ENCODE peak calls at places on chromosomes 4 and X, in ten cellular contexts. One of them, this sample, is unnamed.

GRCh38 chr4:177079327-177079726 is 230.3 kb upstream of the NEIL3 start:
- ATAC-seq in stimulated activated effector memory CD8-positive, alpha-beta T cell treated with anti-CD3 and anti-CD28 coated beads, Interleukin-12 subunit alpha, Interleukin-12 subunit beta, amount 100 ng/mL, for 72 hours: no peak
- ATAC-seq in gastrocnemius medialis: no peak
- ATAC-seq in heart right ventricle: no peak
- ATAC-seq in activated T-cell treated with anti-CD3 and anti-CD28 coated beads, Interleukin-2, amount 50 U/mL, for 4 hours: no peak
- ATAC-seq in stimulated activated naive CD8-positive, alpha-beta T cell treated with anti-CD3 and anti-CD28 coated beads, Interleukin-15, amount 100 ng/mL, for 72 hours: no peak
- ATAC-seq in left ventricle myocardium superior: no peak
- ATAC-seq in T-helper 17 cell: no peak
- ATAC-seq in naive thymus-derived CD8-positive, alpha-beta T cell: no peak
- ATAC-seq in CD4-positive, alpha-beta T cell: no peak
- ATAC-seq in this sample: no peak

GRCh38 chr4:124632439-124632838 is 80.1 kb downstream of the ANKRD50 start:
- ATAC-seq in stimulated activated effector memory CD8-positive, alpha-beta T cell treated with anti-CD3 and anti-CD28 coated beads, Interleukin-12 subunit alpha, Interleukin-12 subunit beta, amount 100 ng/mL, for 72 hours: no peak
- ATAC-seq in naive thymus-derived CD8-positive, alpha-beta T cell: no peak
- ATAC-seq in stimulated activated naive CD8-positive, alpha-beta T cell treated with anti-CD3 and anti-CD28 coated beads, Interleukin-15, amount 100 ng/mL, for 72 hours: no peak
- ATAC-seq in T-helper 17 cell: no peak
- ATAC-seq in CD4-positive, alpha-beta T cell: no peak
- ATAC-seq in left ventricle myocardium superior: no peak
- ATAC-seq in heart right ventricle: no peak
- ATAC-seq in activated T-cell treated with anti-CD3 and anti-CD28 coated beads, Interleukin-2, amount 50 U/mL, for 4 hours: no peak
- ATAC-seq in gastrocnemius medialis: no peak
- ATAC-seq in this sample: no peak

GRCh38 chr4:68466751-68467150 is 19.5 kb downstream of the TMPRSS11E start:
- ATAC-seq in T-helper 17 cell: no peak
- ATAC-seq in naive thymus-derived CD8-positive, alpha-beta T cell: no peak
- ATAC-seq in heart right ventricle: no peak
- ATAC-seq in CD4-positive, alpha-beta T cell: no peak
- ATAC-seq in left ventricle myocardium superior: no peak
- ATAC-seq in stimulated activated naive CD8-positive, alpha-beta T cell treated with anti-CD3 and anti-CD28 coated beads, Interleukin-15, amount 100 ng/mL, for 72 hours: no peak
- ATAC-seq in gastrocnemius medialis: no peak
- ATAC-seq in stimulated activated effector memory CD8-positive, alpha-beta T cell treated with anti-CD3 and anti-CD28 coated beads, Interleukin-12 subunit alpha, Interleukin-12 subunit beta, amount 100 ng/mL, for 72 hours: no peak
- ATAC-seq in activated T-cell treated with anti-CD3 and anti-CD28 coated beads, Interleukin-2, amount 50 U/mL, for 4 hours: no peak
- ATAC-seq in this sample: no peak

GRCh38 chrX:52420824-52421443 is 52.1 kb downstream of the XAGE2 start:
- ATAC-seq in CD4-positive, alpha-beta T cell: no peak
- ATAC-seq in naive thymus-derived CD8-positive, alpha-beta T cell: no peak
- ATAC-seq in activated T-cell treated with anti-CD3 and anti-CD28 coated beads, Interleukin-2, amount 50 U/mL, for 4 hours: no peak
- ATAC-seq in stimulated activated naive CD8-positive, alpha-beta T cell treated with anti-CD3 and anti-CD28 coated beads, Interleukin-15, amount 100 ng/mL, for 72 hours: no peak
- ATAC-seq in T-helper 17 cell: no peak
- ATAC-seq in heart right ventricle: no peak
- ATAC-seq in stimulated activated effector memory CD8-positive, alpha-beta T cell treated with anti-CD3 and anti-CD28 coated beads, Interleukin-12 subunit alpha, Interleukin-12 subunit beta, amount 100 ng/mL, for 72 hours: no peak
- ATAC-seq in gastrocnemius medialis: no peak
- ATAC-seq in left ventricle myocardium superior: no peak
- ATAC-seq in this sample: no peak

GRCh38 chr4:107619065-107619464 is 101.0 kb downstream of the PAPSS1 start:
- ATAC-seq in gastrocnemius medialis: peak; percentile 92
- ATAC-seq in stimulated activated naive CD8-positive, alpha-beta T cell treated with anti-CD3 and anti-CD28 coated beads, Interleukin-15, amount 100 ng/mL, for 72 hours: no peak
- ATAC-seq in CD4-positive, alpha-beta T cell: no peak
- ATAC-seq in left ventricle myocardium superior: peak; percentile 81
- ATAC-seq in activated T-cell treated with anti-CD3 and anti-CD28 coated beads, Interleukin-2, amount 50 U/mL, for 4 hours: no peak
- ATAC-seq in heart right ventricle: no peak
- ATAC-seq in stimulated activated effector memory CD8-positive, alpha-beta T cell treated with anti-CD3 and anti-CD28 coated beads, Interleukin-12 subunit alpha, Interleukin-12 subunit beta, amount 100 ng/mL, for 72 hours: no peak
- ATAC-seq in naive thymus-derived CD8-positive, alpha-beta T cell: no peak
- ATAC-seq in T-helper 17 cell: no peak
- ATAC-seq in this sample: no peak

GRCh38 chr4:14862881-14863280 is 139.4 kb upstream of the CPEB2 start:
- ATAC-seq in stimulated activated effector memory CD8-positive, alpha-beta T cell treated with anti-CD3 and anti-CD28 coated beads, Interleukin-12 subunit alpha, Interleukin-12 subunit beta, amount 100 ng/mL, for 72 hours: no peak
- ATAC-seq in T-helper 17 cell: no peak
- ATAC-seq in heart right ventricle: peak; percentile 46
- ATAC-seq in CD4-positive, alpha-beta T cell: no peak
- ATAC-seq in naive thymus-derived CD8-positive, alpha-beta T cell: no peak
- ATAC-seq in gastrocnemius medialis: peak; percentile 67
- ATAC-seq in left ventricle myocardium superior: peak; percentile 60
- ATAC-seq in activated T-cell treated with anti-CD3 and anti-CD28 coated beads, Interleukin-2, amount 50 U/mL, for 4 hours: no peak
- ATAC-seq in stimulated activated naive CD8-positive, alpha-beta T cell treated with anti-CD3 and anti-CD28 coated beads, Interleukin-15, amount 100 ng/mL, for 72 hours: no peak
- ATAC-seq in this sample: peak; percentile 48

GRCh38 chr4:54971474-54971950 is 153.9 kb downstream of the KDR start:
- ATAC-seq in gastrocnemius medialis: peak; percentile 52
- ATAC-seq in CD4-positive, alpha-beta T cell: peak; percentile 56
- ATAC-seq in naive thymus-derived CD8-positive, alpha-beta T cell: no peak
- ATAC-seq in stimulated activated effector memory CD8-positive, alpha-beta T cell treated with anti-CD3 and anti-CD28 coated beads, Interleukin-12 subunit alpha, Interleukin-12 subunit beta, amount 100 ng/mL, for 72 hours: no peak
- ATAC-seq in stimulated activated naive CD8-positive, alpha-beta T cell treated with anti-CD3 and anti-CD28 coated beads, Interleukin-15, amount 100 ng/mL, for 72 hours: peak; percentile 46
- ATAC-seq in left ventricle myocardium superior: peak; percentile 78
- ATAC-seq in T-helper 17 cell: peak; percentile 59
- ATAC-seq in activated T-cell treated with anti-CD3 and anti-CD28 coated beads, Interleukin-2, amount 50 U/mL, for 4 hours: no peak
- ATAC-seq in heart right ventricle: peak; percentile 73
- ATAC-seq in this sample: no peak

GRCh38 chr4:137530176-137530575 is 2.1 kb downstream of the PCDH18 start:
- ATAC-seq in stimulated activated naive CD8-positive, alpha-beta T cell treated with anti-CD3 and anti-CD28 coated beads, Interleukin-15, amount 100 ng/mL, for 72 hours: no peak
- ATAC-seq in activated T-cell treated with anti-CD3 and anti-CD28 coated beads, Interleukin-2, amount 50 U/mL, for 4 hours: no peak
- ATAC-seq in CD4-positive, alpha-beta T cell: no peak
- ATAC-seq in heart right ventricle: no peak
- ATAC-seq in T-helper 17 cell: no peak
- ATAC-seq in stimulated activated effector memory CD8-positive, alpha-beta T cell treated with anti-CD3 and anti-CD28 coated beads, Interleukin-12 subunit alpha, Interleukin-12 subunit beta, amount 100 ng/mL, for 72 hours: no peak
- ATAC-seq in gastrocnemius medialis: no peak
- ATAC-seq in naive thymus-derived CD8-positive, alpha-beta T cell: no peak
- ATAC-seq in left ventricle myocardium superior: no peak
- ATAC-seq in this sample: no peak

GRCh38 chr4:168453146-168453545 is 27.1 kb downstream of the DDX60L start:
- ATAC-seq in left ventricle myocardium superior: no peak
- ATAC-seq in stimulated activated effector memory CD8-positive, alpha-beta T cell treated with anti-CD3 and anti-CD28 coated beads, Interleukin-12 subunit alpha, Interleukin-12 subunit beta, amount 100 ng/mL, for 72 hours: no peak
- ATAC-seq in CD4-positive, alpha-beta T cell: no peak
- ATAC-seq in gastrocnemius medialis: no peak
- ATAC-seq in stimulated activated naive CD8-positive, alpha-beta T cell treated with anti-CD3 and anti-CD28 coated beads, Interleukin-15, amount 100 ng/mL, for 72 hours: no peak
- ATAC-seq in T-helper 17 cell: no peak
- ATAC-seq in activated T-cell treated with anti-CD3 and anti-CD28 coated beads, Interleukin-2, amount 50 U/mL, for 4 hours: no peak
- ATAC-seq in heart right ventricle: no peak
- ATAC-seq in naive thymus-derived CD8-positive, alpha-beta T cell: no peak
- ATAC-seq in this sample: no peak

GRCh38 chrX:150899191-150899757 is 806 bp upstream of the CD99L2 start:
- ATAC-seq in stimulated activated effector memory CD8-positive, alpha-beta T cell treated with anti-CD3 and anti-CD28 coated beads, Interleukin-12 subunit alpha, Interleukin-12 subunit beta, amount 100 ng/mL, for 72 hours: peak; percentile 55
- ATAC-seq in naive thymus-derived CD8-positive, alpha-beta T cell: peak; percentile 29
- ATAC-seq in heart right ventricle: peak; percentile 21
- ATAC-seq in CD4-positive, alpha-beta T cell: no peak
- ATAC-seq in T-helper 17 cell: no peak
- ATAC-seq in gastrocnemius medialis: peak; percentile 44
- ATAC-seq in left ventricle myocardium superior: peak; percentile 55
- ATAC-seq in activated T-cell treated with anti-CD3 and anti-CD28 coated beads, Interleukin-2, amount 50 U/mL, for 4 hours: no peak
- ATAC-seq in stimulated activated naive CD8-positive, alpha-beta T cell treated with anti-CD3 and anti-CD28 coated beads, Interleukin-15, amount 100 ng/mL, for 72 hours: peak; percentile 35
- ATAC-seq in this sample: peak; percentile 72

GRCh38 chrX:56802921-56803848 is 74.1 kb downstream of the NBDY start:
- ATAC-seq in CD4-positive, alpha-beta T cell: no peak
- ATAC-seq in stimulated activated effector memory CD8-positive, alpha-beta T cell treated with anti-CD3 and anti-CD28 coated beads, Interleukin-12 subunit alpha, Interleukin-12 subunit beta, amount 100 ng/mL, for 72 hours: peak; percentile 56
- ATAC-seq in heart right ventricle: peak; percentile 82
- ATAC-seq in stimulated activated naive CD8-positive, alpha-beta T cell treated with anti-CD3 and anti-CD28 coated beads, Interleukin-15, amount 100 ng/mL, for 72 hours: peak; percentile 39
- ATAC-seq in left ventricle myocardium superior: peak; percentile 81
- ATAC-seq in T-helper 17 cell: no peak
- ATAC-seq in gastrocnemius medialis: peak; percentile 78
- ATAC-seq in naive thymus-derived CD8-positive, alpha-beta T cell: no peak
- ATAC-seq in activated T-cell treated with anti-CD3 and anti-CD28 coated beads, Interleukin-2, amount 50 U/mL, for 4 hours: peak; percentile 60
- ATAC-seq in this sample: no peak

GRCh38 chr4:142741995-142742394 is 104.1 kb downstream of the INPP4B start:
- ATAC-seq in naive thymus-derived CD8-positive, alpha-beta T cell: no peak
- ATAC-seq in T-helper 17 cell: no peak
- ATAC-seq in activated T-cell treated with anti-CD3 and anti-CD28 coated beads, Interleukin-2, amount 50 U/mL, for 4 hours: no peak
- ATAC-seq in left ventricle myocardium superior: no peak
- ATAC-seq in gastrocnemius medialis: no peak
- ATAC-seq in stimulated activated naive CD8-positive, alpha-beta T cell treated with anti-CD3 and anti-CD28 coated beads, Interleukin-15, amount 100 ng/mL, for 72 hours: no peak
- ATAC-seq in heart right ventricle: no peak
- ATAC-seq in CD4-positive, alpha-beta T cell: no peak
- ATAC-seq in stimulated activated effector memory CD8-positive, alpha-beta T cell treated with anti-CD3 and anti-CD28 coated beads, Interleukin-12 subunit alpha, Interleukin-12 subunit beta, amount 100 ng/mL, for 72 hours: no peak
- ATAC-seq in this sample: no peak

GRCh38 chr4:142549726-142550463 is 296.2 kb downstream of the INPP4B start:
- ATAC-seq in stimulated activated naive CD8-positive, alpha-beta T cell treated with anti-CD3 and anti-CD28 coated beads, Interleukin-15, amount 100 ng/mL, for 72 hours: peak; percentile 95
- ATAC-seq in stimulated activated effector memory CD8-positive, alpha-beta T cell treated with anti-CD3 and anti-CD28 coated beads, Interleukin-12 subunit alpha, Interleukin-12 subunit beta, amount 100 ng/mL, for 72 hours: peak; percentile 97
- ATAC-seq in gastrocnemius medialis: no peak
- ATAC-seq in CD4-positive, alpha-beta T cell: peak; percentile 58
- ATAC-seq in activated T-cell treated with anti-CD3 and anti-CD28 coated beads, Interleukin-2, amount 50 U/mL, for 4 hours: peak; percentile 89
- ATAC-seq in heart right ventricle: no peak
- ATAC-seq in left ventricle myocardium superior: no peak
- ATAC-seq in naive thymus-derived CD8-positive, alpha-beta T cell: no peak
- ATAC-seq in T-helper 17 cell: no peak
- ATAC-seq in this sample: no peak

GRCh38 chrX:124208675-124209074 is 123.8 kb upstream of the TEX13D start:
- ATAC-seq in activated T-cell treated with anti-CD3 and anti-CD28 coated beads, Interleukin-2, amount 50 U/mL, for 4 hours: no peak
- ATAC-seq in heart right ventricle: no peak
- ATAC-seq in left ventricle myocardium superior: peak; percentile 25
- ATAC-seq in stimulated activated naive CD8-positive, alpha-beta T cell treated with anti-CD3 and anti-CD28 coated beads, Interleukin-15, amount 100 ng/mL, for 72 hours: no peak
- ATAC-seq in T-helper 17 cell: no peak
- ATAC-seq in stimulated activated effector memory CD8-positive, alpha-beta T cell treated with anti-CD3 and anti-CD28 coated beads, Interleukin-12 subunit alpha, Interleukin-12 subunit beta, amount 100 ng/mL, for 72 hours: no peak
- ATAC-seq in naive thymus-derived CD8-positive, alpha-beta T cell: no peak
- ATAC-seq in CD4-positive, alpha-beta T cell: no peak
- ATAC-seq in gastrocnemius medialis: no peak
- ATAC-seq in this sample: no peak

GRCh38 chr4:169975131-169975836 is 50.9 kb downstream of the MFAP3L start:
- ATAC-seq in CD4-positive, alpha-beta T cell: no peak
- ATAC-seq in activated T-cell treated with anti-CD3 and anti-CD28 coated beads, Interleukin-2, amount 50 U/mL, for 4 hours: no peak
- ATAC-seq in naive thymus-derived CD8-positive, alpha-beta T cell: no peak
- ATAC-seq in T-helper 17 cell: no peak
- ATAC-seq in heart right ventricle: no peak
- ATAC-seq in stimulated activated effector memory CD8-positive, alpha-beta T cell treated with anti-CD3 and anti-CD28 coated beads, Interleukin-12 subunit alpha, Interleukin-12 subunit beta, amount 100 ng/mL, for 72 hours: no peak
- ATAC-seq in gastrocnemius medialis: no peak
- ATAC-seq in left ventricle myocardium superior: no peak
- ATAC-seq in stimulated activated naive CD8-positive, alpha-beta T cell treated with anti-CD3 and anti-CD28 coated beads, Interleukin-15, amount 100 ng/mL, for 72 hours: no peak
- ATAC-seq in this sample: no peak

GRCh38 chr4:165684177-165684870 is 188.7 kb upstream of the TLL1 start:
- ATAC-seq in stimulated activated effector memory CD8-positive, alpha-beta T cell treated with anti-CD3 and anti-CD28 coated beads, Interleukin-12 subunit alpha, Interleukin-12 subunit beta, amount 100 ng/mL, for 72 hours: no peak
- ATAC-seq in naive thymus-derived CD8-positive, alpha-beta T cell: no peak
- ATAC-seq in gastrocnemius medialis: no peak
- ATAC-seq in T-helper 17 cell: no peak
- ATAC-seq in left ventricle myocardium superior: peak; percentile 50
- ATAC-seq in CD4-positive, alpha-beta T cell: no peak
- ATAC-seq in stimulated activated naive CD8-positive, alpha-beta T cell treated with anti-CD3 and anti-CD28 coated beads, Interleukin-15, amount 100 ng/mL, for 72 hours: no peak
- ATAC-seq in activated T-cell treated with anti-CD3 and anti-CD28 coated beads, Interleukin-2, amount 50 U/mL, for 4 hours: no peak
- ATAC-seq in heart right ventricle: no peak
- ATAC-seq in this sample: no peak

GRCh38 chr4:119517361-119518229 is 111.0 kb downstream of the PDE5A start:
- ATAC-seq in T-helper 17 cell: no peak
- ATAC-seq in stimulated activated naive CD8-positive, alpha-beta T cell treated with anti-CD3 and anti-CD28 coated beads, Interleukin-15, amount 100 ng/mL, for 72 hours: no peak
- ATAC-seq in CD4-positive, alpha-beta T cell: no peak
- ATAC-seq in stimulated activated effector memory CD8-positive, alpha-beta T cell treated with anti-CD3 and anti-CD28 coated beads, Interleukin-12 subunit alpha, Interleukin-12 subunit beta, amount 100 ng/mL, for 72 hours: no peak
- ATAC-seq in gastrocnemius medialis: peak; percentile 57
- ATAC-seq in naive thymus-derived CD8-positive, alpha-beta T cell: no peak
- ATAC-seq in activated T-cell treated with anti-CD3 and anti-CD28 coated beads, Interleukin-2, amount 50 U/mL, for 4 hours: no peak
- ATAC-seq in left ventricle myocardium superior: peak; percentile 83
- ATAC-seq in heart right ventricle: peak; percentile 70
- ATAC-seq in this sample: no peak

GRCh38 chr4:15963001-15963451 is at the start of gene FGFBP2:
- ATAC-seq in CD4-positive, alpha-beta T cell: peak; percentile 91
- ATAC-seq in stimulated activated effector memory CD8-positive, alpha-beta T cell treated with anti-CD3 and anti-CD28 coated beads, Interleukin-12 subunit alpha, Interleukin-12 subunit beta, amount 100 ng/mL, for 72 hours: peak; percentile 84
- ATAC-seq in T-helper 17 cell: peak; percentile 50
- ATAC-seq in left ventricle myocardium superior: peak; percentile 81
- ATAC-seq in stimulated activated naive CD8-positive, alpha-beta T cell treated with anti-CD3 and anti-CD28 coated beads, Interleukin-15, amount 100 ng/mL, for 72 hours: peak; percentile 88
- ATAC-seq in naive thymus-derived CD8-positive, alpha-beta T cell: peak; percentile 93
- ATAC-seq in activated T-cell treated with anti-CD3 and anti-CD28 coated beads, Interleukin-2, amount 50 U/mL, for 4 hours: peak; percentile 77
- ATAC-seq in gastrocnemius medialis: no peak
- ATAC-seq in heart right ventricle: peak; percentile 65
- ATAC-seq in this sample: peak; percentile 84

GRCh38 chrX:31212856-31213748 is 141.3 kb upstream of the FTHL17 start:
- ATAC-seq in stimulated activated naive CD8-positive, alpha-beta T cell treated with anti-CD3 and anti-CD28 coated beads, Interleukin-15, amount 100 ng/mL, for 72 hours: no peak
- ATAC-seq in naive thymus-derived CD8-positive, alpha-beta T cell: no peak
- ATAC-seq in T-helper 17 cell: no peak
- ATAC-seq in CD4-positive, alpha-beta T cell: no peak
- ATAC-seq in stimulated activated effector memory CD8-positive, alpha-beta T cell treated with anti-CD3 and anti-CD28 coated beads, Interleukin-12 subunit alpha, Interleukin-12 subunit beta, amount 100 ng/mL, for 72 hours: no peak
- ATAC-seq in activated T-cell treated with anti-CD3 and anti-CD28 coated beads, Interleukin-2, amount 50 U/mL, for 4 hours: no peak
- ATAC-seq in gastrocnemius medialis: no peak
- ATAC-seq in heart right ventricle: peak; percentile 47
- ATAC-seq in left ventricle myocardium superior: peak; percentile 64
- ATAC-seq in this sample: no peak

GRCh38 chr4:179695175-179695574 is 2252.9 kb upstream of the AGA start:
- ATAC-seq in heart right ventricle: no peak
- ATAC-seq in stimulated activated naive CD8-positive, alpha-beta T cell treated with anti-CD3 and anti-CD28 coated beads, Interleukin-15, amount 100 ng/mL, for 72 hours: no peak
- ATAC-seq in activated T-cell treated with anti-CD3 and anti-CD28 coated beads, Interleukin-2, amount 50 U/mL, for 4 hours: no peak
- ATAC-seq in left ventricle myocardium superior: no peak
- ATAC-seq in stimulated activated effector memory CD8-positive, alpha-beta T cell treated with anti-CD3 and anti-CD28 coated beads, Interleukin-12 subunit alpha, Interleukin-12 subunit beta, amount 100 ng/mL, for 72 hours: no peak
- ATAC-seq in CD4-positive, alpha-beta T cell: no peak
- ATAC-seq in gastrocnemius medialis: no peak
- ATAC-seq in naive thymus-derived CD8-positive, alpha-beta T cell: no peak
- ATAC-seq in T-helper 17 cell: no peak
- ATAC-seq in this sample: no peak

GRCh38 chr4:100828986-100829685 is 311.3 kb upstream of the EMCN start:
- ATAC-seq in CD4-positive, alpha-beta T cell: no peak
- ATAC-seq in stimulated activated naive CD8-positive, alpha-beta T cell treated with anti-CD3 and anti-CD28 coated beads, Interleukin-15, amount 100 ng/mL, for 72 hours: no peak
- ATAC-seq in activated T-cell treated with anti-CD3 and anti-CD28 coated beads, Interleukin-2, amount 50 U/mL, for 4 hours: no peak
- ATAC-seq in naive thymus-derived CD8-positive, alpha-beta T cell: no peak
- ATAC-seq in gastrocnemius medialis: no peak
- ATAC-seq in stimulated activated effector memory CD8-positive, alpha-beta T cell treated with anti-CD3 and anti-CD28 coated beads, Interleukin-12 subunit alpha, Interleukin-12 subunit beta, amount 100 ng/mL, for 72 hours: no peak
- ATAC-seq in left ventricle myocardium superior: no peak
- ATAC-seq in heart right ventricle: no peak
- ATAC-seq in T-helper 17 cell: no peak
- ATAC-seq in this sample: no peak

GRCh38 chrX:18465051-18465450 is 39.6 kb downstream of the CDKL5 start:
- ATAC-seq in T-helper 17 cell: no peak
- ATAC-seq in CD4-positive, alpha-beta T cell: no peak
- ATAC-seq in stimulated activated naive CD8-positive, alpha-beta T cell treated with anti-CD3 and anti-CD28 coated beads, Interleukin-15, amount 100 ng/mL, for 72 hours: no peak
- ATAC-seq in stimulated activated effector memory CD8-positive, alpha-beta T cell treated with anti-CD3 and anti-CD28 coated beads, Interleukin-12 subunit alpha, Interleukin-12 subunit beta, amount 100 ng/mL, for 72 hours: no peak
- ATAC-seq in heart right ventricle: no peak
- ATAC-seq in left ventricle myocardium superior: no peak
- ATAC-seq in gastrocnemius medialis: no peak
- ATAC-seq in activated T-cell treated with anti-CD3 and anti-CD28 coated beads, Interleukin-2, amount 50 U/mL, for 4 hours: no peak
- ATAC-seq in naive thymus-derived CD8-positive, alpha-beta T cell: no peak
- ATAC-seq in this sample: no peak

GRCh38 chrX:42996861-42997260 is 218.9 kb upstream of the PPP1R2C start:
- ATAC-seq in T-helper 17 cell: no peak
- ATAC-seq in CD4-positive, alpha-beta T cell: no peak
- ATAC-seq in stimulated activated naive CD8-positive, alpha-beta T cell treated with anti-CD3 and anti-CD28 coated beads, Interleukin-15, amount 100 ng/mL, for 72 hours: no peak
- ATAC-seq in left ventricle myocardium superior: no peak
- ATAC-seq in stimulated activated effector memory CD8-positive, alpha-beta T cell treated with anti-CD3 and anti-CD28 coated beads, Interleukin-12 subunit alpha, Interleukin-12 subunit beta, amount 100 ng/mL, for 72 hours: no peak
- ATAC-seq in heart right ventricle: no peak
- ATAC-seq in activated T-cell treated with anti-CD3 and anti-CD28 coated beads, Interleukin-2, amount 50 U/mL, for 4 hours: no peak
- ATAC-seq in gastrocnemius medialis: no peak
- ATAC-seq in naive thymus-derived CD8-positive, alpha-beta T cell: no peak
- ATAC-seq in this sample: no peak

GRCh38 chrX:120269379-120270035 is 18.9 kb downstream of the ZBTB33 start:
- ATAC-seq in heart right ventricle: no peak
- ATAC-seq in T-helper 17 cell: peak; percentile 99
- ATAC-seq in naive thymus-derived CD8-positive, alpha-beta T cell: peak; percentile 97
- ATAC-seq in stimulated activated naive CD8-positive, alpha-beta T cell treated with anti-CD3 and anti-CD28 coated beads, Interleukin-15, amount 100 ng/mL, for 72 hours: peak; percentile 76
- ATAC-seq in left ventricle myocardium superior: peak; percentile 43
- ATAC-seq in CD4-positive, alpha-beta T cell: peak; percentile 97
- ATAC-seq in stimulated activated effector memory CD8-positive, alpha-beta T cell treated with anti-CD3 and anti-CD28 coated beads, Interleukin-12 subunit alpha, Interleukin-12 subunit beta, amount 100 ng/mL, for 72 hours: peak; percentile 61
- ATAC-seq in gastrocnemius medialis: no peak
- ATAC-seq in activated T-cell treated with anti-CD3 and anti-CD28 coated beads, Interleukin-2, amount 50 U/mL, for 4 hours: peak; percentile 67
- ATAC-seq in this sample: no peak

GRCh38 chr4:127479031-127479622 is 153.6 kb upstream of the INTU start:
- ATAC-seq in stimulated activated effector memory CD8-positive, alpha-beta T cell treated with anti-CD3 and anti-CD28 coated beads, Interleukin-12 subunit alpha, Interleukin-12 subunit beta, amount 100 ng/mL, for 72 hours: no peak
- ATAC-seq in gastrocnemius medialis: no peak
- ATAC-seq in naive thymus-derived CD8-positive, alpha-beta T cell: no peak
- ATAC-seq in activated T-cell treated with anti-CD3 and anti-CD28 coated beads, Interleukin-2, amount 50 U/mL, for 4 hours: no peak
- ATAC-seq in stimulated activated naive CD8-positive, alpha-beta T cell treated with anti-CD3 and anti-CD28 coated beads, Interleukin-15, amount 100 ng/mL, for 72 hours: no peak
- ATAC-seq in T-helper 17 cell: no peak
- ATAC-seq in left ventricle myocardium superior: no peak
- ATAC-seq in heart right ventricle: no peak
- ATAC-seq in CD4-positive, alpha-beta T cell: no peak
- ATAC-seq in this sample: no peak

GRCh38 chr4:70589785-70590184 is 2.3 kb upstream of the AMBN start:
- ATAC-seq in left ventricle myocardium superior: no peak
- ATAC-seq in stimulated activated naive CD8-positive, alpha-beta T cell treated with anti-CD3 and anti-CD28 coated beads, Interleukin-15, amount 100 ng/mL, for 72 hours: no peak
- ATAC-seq in heart right ventricle: no peak
- ATAC-seq in CD4-positive, alpha-beta T cell: no peak
- ATAC-seq in naive thymus-derived CD8-positive, alpha-beta T cell: no peak
- ATAC-seq in T-helper 17 cell: no peak
- ATAC-seq in stimulated activated effector memory CD8-positive, alpha-beta T cell treated with anti-CD3 and anti-CD28 coated beads, Interleukin-12 subunit alpha, Interleukin-12 subunit beta, amount 100 ng/mL, for 72 hours: no peak
- ATAC-seq in gastrocnemius medialis: no peak
- ATAC-seq in activated T-cell treated with anti-CD3 and anti-CD28 coated beads, Interleukin-2, amount 50 U/mL, for 4 hours: no peak
- ATAC-seq in this sample: peak; percentile 92

GRCh38 chr4:132642196-132642817 is 506.8 kb upstream of the PCDH10 start:
- ATAC-seq in CD4-positive, alpha-beta T cell: no peak
- ATAC-seq in gastrocnemius medialis: no peak
- ATAC-seq in stimulated activated naive CD8-positive, alpha-beta T cell treated with anti-CD3 and anti-CD28 coated beads, Interleukin-15, amount 100 ng/mL, for 72 hours: no peak
- ATAC-seq in left ventricle myocardium superior: no peak
- ATAC-seq in T-helper 17 cell: no peak
- ATAC-seq in activated T-cell treated with anti-CD3 and anti-CD28 coated beads, Interleukin-2, amount 50 U/mL, for 4 hours: no peak
- ATAC-seq in stimulated activated effector memory CD8-positive, alpha-beta T cell treated with anti-CD3 and anti-CD28 coated beads, Interleukin-12 subunit alpha, Interleukin-12 subunit beta, amount 100 ng/mL, for 72 hours: no peak
- ATAC-seq in heart right ventricle: no peak
- ATAC-seq in naive thymus-derived CD8-positive, alpha-beta T cell: no peak
- ATAC-seq in this sample: no peak